ENCODE peak calls at places on chromosomes 11 and 22, in four cellular contexts. Q is astrocyte of the cerebellum, R is esophagus squamous epithelium, D is mucosa of descending colon. F is an unnamed sample.

GRCh38 chr11:15655552-15655951 is 540.8 kb downstream of the INSC start:
- DNase-seq in Q (no peak), R (no peak), D (no peak), F (no peak)

GRCh38 chr11:134613646-134614045 is 201.6 kb upstream of the B3GAT1 start:
- DNase-seq in Q (no peak), R (no peak), D (no peak), F (no peak)

GRCh38 chr11:131691558-131692041 is 321.2 kb downstream of the NTM start:
- DNase-seq in Q (no peak), R (no peak), D (no peak), F (peak)

GRCh38 chr22:17777005-17777716 is 2.9 kb upstream of the BID start:
- DNase-seq in Q (no peak), R (no peak), D (peak), F (no peak)

GRCh38 chr22:20774882-20775281 is 969 bp downstream of the SERPIND1 start:
- DNase-seq in Q (no peak), R (no peak), D (no peak), F (no peak)

GRCh38 chr11:128926000-128926399 is 16.7 kb downstream of the TP53AIP1 start:
- DNase-seq in Q (no peak), R (no peak), D (no peak), F (no peak)

GRCh38 chr22:38316340-38317236 is 645 bp downstream of the CSNK1E start:
- DNase-seq in Q (no peak), R (no peak), D (peak), F (peak)

GRCh38 chr11:9170450-9170849 is 79.1 kb upstream of the SCUBE2 start:
- DNase-seq in Q (no peak), R (no peak), D (no peak), F (peak)

GRCh38 chr11:17991799-17992433 is 20.9 kb downstream of the SERGEF start:
- DNase-seq in Q (peak), R (no peak), D (peak), F (peak)

GRCh38 chr11:100546714-100547113 is 140.4 kb upstream of the ARHGAP42 start:
- DNase-seq in Q (peak), R (no peak), D (peak), F (no peak)

GRCh38 chr22:22703715-22704114 is 59.3 kb downstream of the GGTLC2 start:
- DNase-seq in Q (no peak), R (no peak), D (no peak), F (peak)

GRCh38 chr22:27420817-27421361 is 380.7 kb downstream of the MN1 start:
- DNase-seq in Q (peak), R (no peak), D (peak), F (peak)

DNA sequence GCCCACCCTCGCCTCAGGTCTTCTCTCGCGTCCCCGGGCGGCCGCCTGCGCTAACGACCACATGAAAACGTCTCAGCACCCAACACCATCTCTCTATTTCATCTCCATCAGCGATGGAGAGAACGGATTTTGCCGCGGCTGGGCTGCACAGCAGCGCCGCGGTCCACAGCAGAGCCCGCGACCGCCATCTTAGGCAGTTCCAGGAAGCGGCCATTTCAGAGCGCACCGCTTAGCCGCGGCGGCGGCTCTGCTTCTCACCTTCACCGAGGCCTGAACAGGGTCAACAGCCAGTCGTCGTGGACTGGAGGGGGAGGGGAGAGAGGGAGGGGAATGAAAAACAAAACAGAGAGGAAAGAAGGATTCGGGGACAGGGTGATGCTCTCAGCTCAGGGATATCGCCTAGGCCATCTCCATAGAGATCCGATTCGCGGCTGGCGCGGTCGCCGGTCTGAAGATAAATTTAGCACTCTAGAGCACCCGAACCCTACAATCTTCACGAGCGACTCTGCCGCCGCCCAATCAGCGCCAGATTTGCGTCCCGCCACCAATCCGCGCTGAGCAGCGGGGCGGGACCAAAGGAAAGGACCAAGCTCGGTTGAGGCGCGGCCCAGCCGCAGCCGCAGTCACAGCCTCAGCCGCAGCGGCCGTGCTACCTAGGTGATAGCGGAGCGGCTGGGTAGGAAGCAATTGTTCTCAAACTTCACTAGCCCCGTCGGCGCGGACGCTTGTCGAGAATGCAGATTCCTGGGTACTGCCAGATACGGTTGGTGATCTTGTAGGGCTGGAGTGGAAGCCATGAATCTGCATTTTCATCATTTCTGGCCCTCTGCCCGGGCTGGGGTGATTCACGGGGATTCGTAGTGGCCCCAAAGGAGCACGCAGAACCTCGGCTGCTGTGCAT is at the start of gene ZBED5:
- DNase-seq in Q (peak), R (peak), D (peak), F (peak)
- TF ChIP-seq CTCF in Q (no peak), R (no peak), D (no peak), F (no peak)

GRCh38 chr11:2379471-2380174 is 2.5 kb downstream of the CD81 start:
- DNase-seq in Q (no peak), R (no peak), D (no peak), F (no peak)
- H3K4me3 ChIP-seq in Q (peak), R (peak), D (no peak), F (peak)

GRCh38 chr11:114705280-114706024 is 27.1 kb downstream of the NXPE2 start:
- DNase-seq in Q (no peak), R (no peak), D (peak), F (no peak)
- TF ChIP-seq CTCF in Q (no peak), R (no peak), D (no peak), F (no peak)

GRCh38 chr11:66315921-66316811 is 678 bp downstream of the CD248 start:
- DNase-seq in Q (no peak), R (no peak), D (no peak), F (no peak)

GRCh38 chr11:66316849-66317251 is at the start of gene CD248:
- DNase-seq in Q (no peak), R (no peak), D (no peak), F (peak)

GRCh38 chr11:66317322-66317765 is 500 bp upstream of the CD248 start:
- DNase-seq in Q (no peak), R (no peak), D (no peak), F (peak)

GRCh38 chr11:66317766-66318575 is 1.1 kb upstream of the CD248 start:
- DNase-seq in Q (no peak), R (no peak), D (no peak), F (peak)

GRCh38 chr11:66318576-66318970 is 1.7 kb upstream of the CD248 start:
- DNase-seq in Q (no peak), R (no peak), D (no peak), F (no peak)
- H3K4me3 ChIP-seq in Q (no peak), R (no peak), D (no peak), F (no peak)

GRCh38 chr11:117618273-117618672 is 178.7 kb downstream of the DSCAML1 start:
- DNase-seq in Q (no peak), R (no peak), D (no peak), F (no peak)

GRCh38 chr11:117620131-117620530 is 176.9 kb downstream of the DSCAML1 start:
- DNase-seq in Q (no peak), R (no peak), D (no peak), F (no peak)

GRCh38 chr11:117616979-117617378 is 180.0 kb downstream of the DSCAML1 start:
- DNase-seq in Q (no peak), R (no peak), D (no peak), F (no peak)

GRCh38 chr11:117620659-117621058 is 176.4 kb downstream of the DSCAML1 start:
- DNase-seq in Q (no peak), R (no peak), D (no peak), F (no peak)

GRCh38 chr11:117618956-117619355 is 178.1 kb downstream of the DSCAML1 start:
- DNase-seq in Q (no peak), R (no peak), D (no peak), F (no peak)
- TF ChIP-seq CTCF in Q (no peak), R (no peak), D (no peak), F (no peak)

GRCh38 chr11:112817376-112817775 is 143.8 kb upstream of the NCAM1 start:
- DNase-seq in Q (no peak), R (no peak), D (no peak), F (no peak)
- H3K4me3 ChIP-seq in Q (no peak), R (no peak), D (no peak), F (no peak)

GRCh38 chr11:808427-809286 is 1.1 kb upstream of the RPLP2 start:
- DNase-seq in Q (no peak), R (no peak), D (peak), F (no peak)
- TF ChIP-seq CTCF in Q (no peak), R (no peak), D (no peak), F (no peak)

GRCh38 chr11:119091966-119092879 is 7.5 kb downstream of the HMBS start:
- DNase-seq in Q (no peak), R (no peak), D (no peak), F (no peak)
- H3K4me3 ChIP-seq in Q (peak), R (peak), D (no peak), F (peak)

F was measured in AG10803.